ENCODE peak calls at places on chromosomes 16 and 17, in seven cellular contexts. F, H, G, L, C, D and O are unnamed samples.
A peak's percentile ranks its signal among the peaks of the same experiment; 100 is the strongest.

GRCh38 chr16:29784901-29785500 is 5.5 kb upstream of the KIF22 start:
- DNase-seq in F (no peak), H (no peak), G (peak; percentile 57), L (peak; percentile 42), C (peak; percentile 61), D (peak; percentile 85), O (no peak)

GRCh38 chr16:83781-84615 is 6.0 kb downstream of the MPG start:
- DNase-seq in F (no peak), H (no peak), G (no peak), L (no peak), C (peak; percentile 70), D (no peak), O (no peak)

GRCh38 chr17:58710948-58711552 is 18.6 kb downstream of the RAD51C start:
- DNase-seq in F (peak; percentile 22), H (no peak), G (peak; percentile 84), L (peak; percentile 88), C (peak; percentile 71), D (peak; percentile 64), O (peak; percentile 15)

GRCh38 chr17:62981933-62982332 is 15.9 kb downstream of the TANC2 start:
- DNase-seq in F (no peak), H (no peak), G (no peak), L (no peak), C (peak; percentile 56), D (no peak), O (no peak)

GRCh38 chr17:82215972-82216300 is 3.3 kb upstream of the CCDC57 start:
- DNase-seq in F (no peak), H (no peak), G (no peak), L (no peak), C (no peak), D (no peak), O (no peak)

GRCh38 chr17:40417258-40417608 is 463 bp downstream of the TOP2A start:
- DNase-seq in F (no peak), H (no peak), G (no peak), L (no peak), C (no peak), D (peak; percentile 48), O (no peak)

GRCh38 chr16:59463776-59464175 is 729.7 kb upstream of the GOT2 start:
- DNase-seq in F (no peak), H (peak; percentile 2), G (no peak), L (no peak), C (no peak), D (no peak), O (no peak)

GRCh38 chr16:3020247-3020603 is at the start of gene TNFRSF12A:
- DNase-seq in F (peak; percentile 9), H (peak; percentile 64), G (peak; percentile 85), L (peak; percentile 42), C (peak; percentile 58), D (peak; percentile 90), O (no peak)

GRCh38 chr17:13036776-13037175 is 18.9 kb upstream of the ELAC2 start:
- DNase-seq in F (no peak), H (no peak), G (no peak), L (no peak), C (peak; percentile 85), D (no peak), O (no peak)

GRCh38 chr17:41322264-41322902 is 6.9 kb upstream of the KRTAP17-1 start:
- DNase-seq in F (peak; percentile 63), H (peak; percentile 46), G (peak; percentile 18), L (peak; percentile 10), C (peak; percentile 79), D (no peak), O (no peak)

GRCh38 chr17:40539711-40540411 is 25.4 kb downstream of the CCR7 start:
- DNase-seq in F (no peak), H (no peak), G (no peak), L (no peak), C (no peak), D (no peak), O (no peak)

GRCh38 chr17:4859816-4860625 is 26.9 kb downstream of the MINK1 start:
- DNase-seq in F (no peak), H (no peak), G (no peak), L (no peak), C (no peak), D (no peak), O (no peak)

GRCh38 chr16:11572301-11572995 is 14.3 kb downstream of the LITAF start:
- DNase-seq in F (no peak), H (no peak), G (no peak), L (no peak), C (no peak), D (peak; percentile 76), O (no peak)

GRCh38 chr17:50354198-50354597 is 8.3 kb downstream of the XYLT2 start:
- DNase-seq in F (no peak), H (no peak), G (no peak), L (no peak), C (no peak), D (peak; percentile 36), O (no peak)

GRCh38 chr17:80830020-80830780 is 161.4 kb upstream of the CHMP6 start:
- DNase-seq in F (no peak), H (no peak), G (no peak), L (no peak), C (no peak), D (no peak), O (no peak)

GRCh38 chr16:14004031-14004718 is 66.9 kb upstream of the MRTFB start:
- DNase-seq in F (no peak), H (no peak), G (no peak), L (no peak), C (peak; percentile 57), D (no peak), O (no peak)

GRCh38 chr17:49496183-49496865 is 1.2 kb downstream of the NGFR start:
- DNase-seq in F (no peak), H (peak; percentile 83), G (peak; percentile 87), L (peak; percentile 89), C (peak; percentile 30), D (peak; percentile 92), O (no peak)

GRCh38 chr16:89764711-89765201 is 43.4 kb downstream of the ZNF276 start:
- DNase-seq in F (no peak), H (no peak), G (peak; percentile 84), L (peak; percentile 49), C (no peak), D (peak; percentile 95), O (no peak)

GRCh38 chr16:31529398-31530312 is 2.0 kb downstream of the AHSP start:
- DNase-seq in F (no peak), H (no peak), G (no peak), L (no peak), C (no peak), D (no peak), O (no peak)
- H3K4me3 ChIP-seq in F (no peak overlapping the region), H (peak overlapping the region; percentile 26), G (no peak overlapping the region), L (peak overlapping the region; percentile 29), C (no peak overlapping the region), D (peak overlapping the region; percentile 44), O (no peak overlapping the region)

GRCh38 chr16:57665541-57665940 is 2.6 kb upstream of the ADGRG3 start:
- DNase-seq in F (no peak), H (no peak), G (no peak), L (no peak), C (no peak), D (no peak), O (no peak)

GRCh38 chr16:57664662-57665025 is 3.5 kb upstream of the ADGRG3 start:
- DNase-seq in F (no peak), H (no peak), G (no peak), L (no peak), C (no peak), D (no peak), O (no peak)

GRCh38 chr16:57661936-57662906 is 5.9 kb upstream of the ADGRG3 start:
- DNase-seq in F (no peak), H (no peak), G (no peak), L (no peak), C (no peak), D (no peak), O (no peak)

GRCh38 chr16:57663436-57663835 is 4.7 kb upstream of the ADGRG3 start:
- DNase-seq in F (no peak), H (no peak), G (no peak), L (no peak), C (no peak), D (no peak), O (no peak)

GRCh38 chr16:57663917-57664661 is 4.0 kb upstream of the ADGRG3 start:
- DNase-seq in F (no peak), H (no peak), G (no peak), L (no peak), C (no peak), D (no peak), O (no peak)
- TF ChIP-seq CTCF in F (no peak), H (no peak), G (no peak), L (no peak), C (no peak), D (no peak), O (peak; percentile 17)

GRCh38 chr17:65048441-65048840 is 8.1 kb downstream of the GNA13 start:
- DNase-seq in F (no peak), H (no peak), G (no peak), L (no peak), C (no peak), D (no peak), O (no peak)
- H3K4me3 ChIP-seq in F (no peak overlapping the region), H (no peak overlapping the region), G (no peak overlapping the region), L (no peak overlapping the region), C (no peak overlapping the region), D (no peak overlapping the region), O (no peak overlapping the region)

GRCh38 chr16:71367243-71367976 is 8.9 kb downstream of the CALB2 start:
- DNase-seq in F (no peak), H (peak; percentile 78), G (peak; percentile 54), L (no peak), C (peak; percentile 40), D (peak; percentile 54), O (no peak)
- TF ChIP-seq CTCF in F (peak; percentile 74), H (peak; percentile 59), G (peak; percentile 13), L (no peak), C (peak; percentile 61), D (no peak), O (peak; percentile 72)